ENCODE peak calls at places on chromosome 22, in four cellular contexts. M, O, T and G are unnamed samples.

GRCh38 chr22:49967333-49968241 is 7.0 kb downstream of the PIM3 start:
- DNase-seq in M (no peak), O (peak), T (peak), G (no peak)

GRCh38 chr22:20247010-20247505 is 21.1 kb downstream of the RTN4R start:
- DNase-seq in M (peak), O (no peak), T (no peak), G (peak)

GRCh38 chr22:38728899-38729796 is 23.4 kb downstream of the GTPBP1 start:
- DNase-seq in M (no peak), O (no peak), T (peak), G (peak)

GRCh38 chr22:25966448-25966913 is 202.8 kb upstream of the SEZ6L start:
- DNase-seq in M (no peak), O (no peak), T (no peak), G (no peak)

GRCh38 chr22:40035351-40035750 is 40.6 kb downstream of the FAM83F start:
- DNase-seq in M (no peak), O (no peak), T (no peak), G (no peak)

GRCh38 chr22:41688365-41689211 is at the start of gene SNU13:
- DNase-seq in M (peak), O (peak), T (peak), G (peak)

GRCh38 chr22:48358886-48359612 is 1468.6 kb downstream of the BRD1 start:
- DNase-seq in M (no peak), O (no peak), T (no peak), G (no peak)

GRCh38 chr22:35961480-35961902 is 67.1 kb downstream of the RBFOX2 start:
- DNase-seq in M (peak), O (peak), T (no peak), G (peak)

GRCh38 chr22:35150163-35151107 is 84.5 kb downstream of the ISX start:
- DNase-seq in M (peak), O (peak), T (peak), G (peak)

GRCh38 chr22:25759825-25760231 is 17.8 kb downstream of the MYO18B start:
- DNase-seq in M (peak), O (peak), T (peak), G (peak)

GRCh38 chr22:18012528-18012927 is 11.8 kb downstream of the MICAL3 start:
- DNase-seq in M (peak), O (peak), T (no peak), G (peak)

GRCh38 chr22:39611360-39611759 is 40.8 kb downstream of the CACNA1I start:
- DNase-seq in M (no peak), O (no peak), T (no peak), G (no peak)

GRCh38 chr22:20107471-20107901 is 8.4 kb upstream of the RANBP1 start:
- DNase-seq in M (no peak), O (no peak), T (no peak), G (no peak)

GRCh38 chr22:20885557-20886323 is 26.9 kb downstream of the SNAP29 start:
- DNase-seq in M (peak), O (peak), T (peak), G (peak)

GRCh38 chr22:40420341-40421081 is 50.1 kb downstream of the SGSM3 start:
- DNase-seq in M (no peak), O (no peak), T (no peak), G (no peak)

GRCh38 chr22:16721969-16722368 is 103.2 kb downstream of the XKR3 start:
- DNase-seq in M (no peak), O (no peak), T (no peak), G (no peak)

GRCh38 chr22:25485626-25486545 is 78.6 kb upstream of the GRK3 start:
- DNase-seq in M (no peak), O (no peak), T (no peak), G (no peak)

GRCh38 chr22:49565516-49565855 is 262.2 kb downstream of the BRD1 start:
- DNase-seq in M (no peak), O (no peak), T (no peak), G (no peak)

GRCh38 chr22:49354516-49355205 is 473.0 kb downstream of the BRD1 start:
- DNase-seq in M (no peak), O (no peak), T (no peak), G (no peak)

GRCh38 chr22:17108256-17109112 is 12.7 kb downstream of the TMEM121B start:
- DNase-seq in M (no peak), O (no peak), T (no peak), G (no peak)

GRCh38 chr22:37330200-37331033 is 48.1 kb downstream of the CYTH4 start:
- DNase-seq in M (peak), O (peak), T (peak), G (peak)

DNA sequence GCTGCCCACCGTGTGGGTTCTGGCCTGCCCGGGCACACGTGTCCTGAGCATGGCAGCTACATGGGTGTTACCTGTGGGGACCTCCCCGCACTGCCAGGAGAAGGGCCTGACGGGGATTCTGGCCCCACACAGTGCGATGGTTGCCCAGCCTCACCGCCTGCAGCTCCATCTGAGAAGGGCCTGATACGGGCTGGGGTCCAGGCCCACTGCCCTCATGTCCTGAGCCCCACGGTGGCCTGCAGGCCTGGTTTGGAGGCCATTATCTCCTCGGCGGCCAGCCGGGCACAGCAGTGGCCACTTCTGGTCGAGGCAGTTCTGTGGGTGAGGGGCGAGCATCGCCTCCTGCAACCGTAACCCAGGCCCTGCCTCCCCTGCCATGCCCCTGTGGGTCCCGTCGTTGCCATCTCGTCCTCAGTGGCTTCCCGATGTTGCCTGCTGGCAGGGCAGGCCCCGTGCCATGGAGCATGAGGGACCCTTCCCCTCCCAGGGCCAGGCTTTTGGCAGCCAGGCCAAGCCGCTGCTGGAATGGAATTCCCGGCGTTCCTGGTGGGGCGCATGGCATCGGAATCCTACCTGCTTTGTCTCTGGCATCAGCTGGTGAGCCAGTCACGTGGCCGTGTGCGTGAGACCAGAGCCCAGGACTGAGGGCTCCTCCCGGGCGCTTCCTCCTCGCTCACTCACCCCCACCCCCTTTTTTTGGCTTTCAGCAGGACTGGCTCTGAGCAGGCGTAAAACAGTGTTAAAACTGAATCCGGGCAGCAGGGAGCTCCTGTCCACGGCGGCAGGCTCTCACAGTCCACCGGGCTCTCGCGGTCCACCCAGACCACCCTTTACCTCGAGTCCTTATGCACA is 71.9 kb upstream of the PPARA start:
- DNase-seq in M (peak), O (peak), T (no peak), G (no peak)
- H3K4me3 ChIP-seq in M (peak), O (peak), T (no peak), G (no peak)

GRCh38 chr22:43426816-43427215 is 15.0 kb downstream of the MPPED1 start:
- DNase-seq in M (no peak), O (no peak), T (no peak), G (no peak)

GRCh38 chr22:43429426-43429825 is 17.6 kb downstream of the MPPED1 start:
- DNase-seq in M (no peak), O (no peak), T (no peak), G (no peak)

GRCh38 chr22:43425976-43426785 is 14.4 kb downstream of the MPPED1 start:
- DNase-seq in M (no peak), O (no peak), T (no peak), G (no peak)

GRCh38 chr22:43428005-43428485 is 16.2 kb downstream of the MPPED1 start:
- DNase-seq in M (no peak), O (no peak), T (no peak), G (no peak)

GRCh38 chr22:43427296-43428004 is 15.6 kb downstream of the MPPED1 start:
- DNase-seq in M (no peak), O (no peak), T (no peak), G (no peak)
- TF ChIP-seq CTCF in M (no peak), O (no peak), T (peak), G (no peak)

GRCh38 chr22:32822188-32822877 is 20.8 kb downstream of the TIMP3 start:
- DNase-seq in M (no peak), O (no peak), T (no peak), G (no peak)
- H3K4me3 ChIP-seq in M (no peak), O (no peak), T (no peak), G (no peak)

DNA sequence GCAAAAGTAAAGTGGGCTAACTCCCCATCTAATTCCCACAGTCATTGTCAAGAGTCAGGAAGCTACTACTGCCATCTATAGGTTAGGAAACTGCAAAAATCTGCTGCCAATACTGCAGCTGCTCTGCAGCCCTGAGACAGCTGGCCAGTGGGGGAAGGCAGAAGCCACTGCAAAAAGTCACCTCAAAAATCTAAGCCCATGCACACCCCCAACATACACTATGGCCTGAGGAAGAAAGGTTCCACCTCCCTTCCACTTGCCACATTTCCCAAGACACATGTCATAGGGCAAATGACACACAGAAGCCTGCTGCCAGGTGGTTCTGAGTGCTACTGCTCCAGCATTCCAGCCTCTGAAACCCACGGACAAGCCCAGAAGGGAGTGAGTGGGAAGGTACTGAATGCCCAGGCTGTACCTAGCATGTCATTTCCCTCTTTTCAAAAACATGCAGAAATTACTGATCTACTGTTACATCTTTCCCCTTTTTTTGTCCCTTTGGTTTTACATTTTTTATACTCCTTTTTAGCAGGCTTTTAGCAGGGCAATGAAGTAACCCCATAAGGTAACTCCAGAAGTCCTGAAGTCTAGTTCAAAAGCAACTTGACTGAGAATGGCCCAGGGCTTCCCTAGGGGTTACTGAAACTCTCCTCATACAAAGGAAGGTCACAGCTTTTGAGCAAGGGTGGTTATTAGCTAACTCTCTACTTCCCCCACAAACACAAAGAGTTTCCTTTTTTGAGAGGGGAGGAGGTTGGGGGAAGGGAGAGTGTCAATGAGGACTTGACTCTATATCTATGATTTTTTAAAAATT is 36.8 kb downstream of the DGCR2 start:
- DNase-seq in M (peak), O (peak), T (peak), G (peak)
- TF ChIP-seq CTCF in M (peak), O (peak), T (peak), G (peak)

GRCh38 chr22:29219881-29220670 is 14.4 kb downstream of the EMID1 start:
- DNase-seq in M (no peak), O (no peak), T (peak), G (no peak)
- H3K4me3 ChIP-seq in M (no peak), O (no peak), T (peak), G (no peak)

DNA sequence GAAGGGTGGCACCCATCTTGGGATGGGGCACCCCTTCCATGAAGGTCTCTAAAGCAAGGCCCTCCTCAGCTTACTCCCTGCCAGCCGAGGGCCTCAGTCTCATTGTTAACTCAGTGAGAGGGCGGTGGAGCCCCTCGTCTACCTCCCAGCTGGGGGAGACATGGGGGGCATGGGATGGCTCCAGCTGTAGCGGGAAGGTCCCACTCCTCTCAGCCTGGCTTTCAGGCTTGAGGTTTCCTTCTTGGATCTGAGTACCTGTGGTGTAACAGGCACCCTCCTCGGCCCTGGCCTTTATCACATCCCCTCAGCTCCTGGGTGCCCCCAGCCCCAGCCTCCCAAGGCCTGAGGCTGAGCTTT is 2.0 kb downstream of the MIF start:
- DNase-seq in M (no peak), O (no peak), T (no peak), G (no peak)
- TF ChIP-seq CTCF in M (no peak), O (no peak), T (no peak), G (no peak)

DNA sequence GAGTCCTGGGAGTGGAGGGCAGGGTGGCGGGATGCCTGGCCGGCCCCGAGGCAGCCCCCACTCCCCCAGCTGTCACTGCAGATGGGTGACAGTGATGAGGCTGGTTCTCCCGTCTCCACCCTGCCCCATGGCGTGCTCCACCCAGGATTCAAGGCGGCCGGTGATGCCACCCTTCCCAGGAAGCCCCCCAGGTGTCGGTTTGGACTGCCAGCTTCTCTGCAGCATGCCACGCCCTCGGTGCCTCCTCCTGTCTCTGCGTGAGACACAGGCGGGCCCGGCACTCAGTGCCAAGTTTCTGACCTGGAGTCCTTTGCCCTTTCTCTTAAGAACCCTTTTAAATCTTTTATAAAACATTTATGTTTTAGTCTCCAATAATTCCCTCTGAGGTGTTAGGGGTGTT is 71.5 kb downstream of the MPPED1 start:
- DNase-seq in M (no peak), O (no peak), T (no peak), G (no peak)
- H3K4me3 ChIP-seq in M (no peak), O (no peak), T (no peak), G (no peak)

DNA sequence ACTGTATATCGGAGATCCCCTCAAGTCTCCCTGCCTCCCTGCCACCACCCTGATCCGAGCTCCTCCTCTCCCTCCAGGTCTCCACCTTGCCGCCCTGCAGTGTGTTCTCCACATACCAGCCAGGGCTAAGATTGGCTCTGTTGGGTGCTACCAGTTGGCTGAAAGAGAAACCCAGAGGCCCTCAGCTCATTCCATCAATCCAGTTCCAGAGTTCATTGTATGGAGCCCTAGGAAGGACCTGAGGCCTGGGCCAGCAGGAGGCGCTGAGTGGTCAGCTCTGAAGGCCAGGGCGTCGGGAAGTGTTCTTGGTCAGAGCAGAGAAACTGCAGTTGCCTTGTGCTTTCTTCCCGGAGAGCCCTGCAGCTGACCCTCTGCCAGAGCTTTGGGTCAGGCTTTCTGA is 2.2 kb upstream of the TOP3B start:
- DNase-seq in M (peak), O (peak), T (no peak), G (peak)
- TF ChIP-seq CTCF in M (peak), O (peak), T (peak), G (peak)

GRCh38 chr22:30246962-30247376 is 410 bp upstream of the LIF start:
- DNase-seq in M (no peak), O (no peak), T (no peak), G (no peak)
- H3K4me3 ChIP-seq in M (peak), O (no peak), T (peak), G (peak)